ENCODE peak calls at places on chromosome 3, in nine cellular contexts. I is DND-41; C is smooth muscle cell of the brain vasculature; B is activated CD4-positive, alpha-beta T cell treated with anti-CD3 and anti-CD28 coated beads for 36 hours; V is mesendoderm; W is ureter; S is glutamatergic neuron; E is HS-5; O is lung microvascular endothelial cell. M is an unnamed sample.
A peak's percentile ranks its signal among the peaks of the same experiment; 100 is the strongest.

GRCh38 chr3:146250449-146251382 is at the start of gene PLSCR4:
- DNase-seq in V (peak; percentile 66), E (peak; percentile 34), O (peak; percentile 90), W (peak; percentile 82), S (peak; percentile 48), I (no peak), C (no peak), B (peak; percentile 41), M (no peak)

GRCh38 chr3:152222327-152222726 is 46.4 kb upstream of the MBNL1 start:
- DNase-seq in W (no peak), B (no peak), E (peak; percentile 35), S (no peak), I (no peak), V (no peak), O (no peak), C (no peak), M (no peak)

GRCh38 chr3:193826126-193826795 is 233.3 kb downstream of the OPA1 start:
- DNase-seq in W (peak; percentile 69), S (no peak), C (no peak), B (no peak), O (peak; percentile 13), V (peak; percentile 67), I (no peak), E (peak; percentile 26), M (no peak)

GRCh38 chr3:48194446-48195071 is 6.3 kb upstream of the CDC25A start:
- DNase-seq in B (peak; percentile 56), W (peak; percentile 63), I (peak; percentile 54), O (peak; percentile 57), E (no peak), S (peak; percentile 74), C (peak; percentile 36), V (peak; percentile 82), M (no peak)

GRCh38 chr3:22977650-22978289 is 225.4 kb upstream of the UBE2E2 start:
- DNase-seq in W (no peak), B (no peak), O (no peak), E (no peak), V (no peak), C (no peak), S (no peak), I (no peak), M (no peak)

GRCh38 chr3:195209836-195210551 is 61.0 kb downstream of the XXYLT1 start:
- DNase-seq in W (no peak), E (no peak), C (peak; percentile 63), V (no peak), O (peak; percentile 28), B (no peak), I (no peak), S (peak; percentile 75), M (no peak)

GRCh38 chr3:42118762-42119361 is 27.7 kb downstream of the TRAK1 start:
- DNase-seq in O (peak; percentile 90), E (no peak), B (peak; percentile 37), I (peak; percentile 46), V (peak; percentile 85), C (no peak), S (peak; percentile 41), W (no peak), M (no peak)

GRCh38 chr3:149604125-149604851 is 53.5 kb downstream of the WWTR1 start:
- DNase-seq in W (no peak), V (peak; percentile 62), S (peak; percentile 60), E (no peak), I (no peak), C (no peak), B (no peak), O (no peak), M (no peak)

GRCh38 chr3:12353796-12354505 is 65.1 kb downstream of the PPARG start:
- DNase-seq in E (no peak), C (no peak), I (no peak), B (no peak), W (no peak), O (no peak), V (no peak), S (no peak), M (no peak)

GRCh38 chr3:172150896-172151295 is 111.5 kb downstream of the FNDC3B start:
- DNase-seq in C (no peak), S (no peak), V (no peak), O (no peak), I (no peak), W (no peak), E (no peak), B (no peak), M (no peak)

GRCh38 chr3:104069114-104069513 is 1297.6 kb upstream of the ALCAM start:
- DNase-seq in O (no peak), V (peak; percentile 81), S (no peak), B (no peak), E (peak; percentile 54), W (no peak), I (no peak), C (no peak), M (no peak)

GRCh38 chr3:23713641-23714040 is 92.1 kb upstream of the UBE2E1 start:
- DNase-seq in S (no peak), I (no peak), V (no peak), E (no peak), W (no peak), O (no peak), B (no peak), C (no peak), M (no peak)

GRCh38 chr3:28835751-28836150 is 445.1 kb upstream of the RBMS3 start:
- DNase-seq in W (no peak), S (no peak), C (no peak), O (no peak), B (no peak), V (peak; percentile 57), E (no peak), I (no peak), M (no peak)

GRCh38 chr3:117322866-117323265 is 613.3 kb downstream of the TUSC7 start:
- DNase-seq in S (no peak), I (peak; percentile 3), V (peak; percentile 54), C (no peak), W (no peak), E (no peak), O (peak; percentile 53), B (no peak), M (no peak)

GRCh38 chr3:165523801-165524200 is 313.4 kb downstream of the BCHE start:
- DNase-seq in B (no peak), V (peak; percentile 29), O (no peak), I (no peak), C (no peak), E (peak; percentile 65), W (no peak), S (no peak), M (no peak)

GRCh38 chr3:69255928-69256327 is 130.0 kb downstream of the FRMD4B start:
- DNase-seq in V (no peak), O (no peak), W (no peak), I (no peak), C (no peak), S (no peak), B (no peak), E (no peak), M (no peak)

GRCh38 chr3:11717301-11717700 is 73.6 kb upstream of the VGLL4 start:
- DNase-seq in E (no peak), W (no peak), V (peak; percentile 47), O (peak; percentile 59), S (no peak), B (no peak), I (no peak), C (no peak), M (no peak)

GRCh38 chr3:52233968-52234367 is 5.0 kb downstream of the TWF2 start:
- DNase-seq in O (no peak), E (no peak), V (no peak), C (no peak), B (no peak), W (peak; percentile 42), I (no peak), S (no peak), M (no peak)

GRCh38 chr3:5389057-5389456 is 201.6 kb downstream of the EDEM1 start:
- DNase-seq in S (no peak), V (peak; percentile 68), I (no peak), B (no peak), E (no peak), W (peak; percentile 63), O (no peak), C (no peak), M (no peak)

GRCh38 chr3:193190387-193190786 is 50.6 kb upstream of the PLAAT1 start:
- DNase-seq in S (peak; percentile 35), C (no peak), W (no peak), B (peak; percentile 19), V (peak; percentile 93), O (peak; percentile 58), E (no peak), I (peak; percentile 12), M (no peak)